ENCODE peak calls at places on chromosomes 12 and 14, in four cellular contexts. L, Z, K and E are unnamed samples.

GRCh38 chr14:96260341-96260821 is 4.4 kb downstream of the BDKRB1 start:
- DNase-seq in L (no peak), Z (no peak), K (no peak), E (no peak)

GRCh38 chr14:84806627-84807026 is 723.3 kb upstream of the FLRT2 start:
- DNase-seq in L (no peak), Z (no peak), K (no peak), E (no peak)

GRCh38 chr14:35400707-35401421 is 3.7 kb downstream of the NFKBIA start:
- DNase-seq in L (no peak), Z (no peak), K (no peak), E (no peak)

GRCh38 chr14:37411079-37411735 is 183.8 kb downstream of the FOXA1 start:
- DNase-seq in L (no peak), Z (peak), K (no peak), E (no peak)

GRCh38 chr12:4610481-4610880 is 38.4 kb downstream of the AKAP3 start:
- DNase-seq in L (no peak), Z (no peak), K (no peak), E (no peak)

GRCh38 chr14:97074456-97074855 is 277.3 kb downstream of the VRK1 start:
- DNase-seq in L (no peak), Z (no peak), K (no peak), E (no peak)

GRCh38 chr14:22489247-22489551 is 99.8 kb downstream of the DAD1 start:
- DNase-seq in L (no peak), Z (no peak), K (no peak), E (no peak)

GRCh38 chr12:100267603-100268281 is 765 bp downstream of the SCYL2 start:
- DNase-seq in L (no peak), Z (no peak), K (no peak), E (no peak)

GRCh38 chr12:114744696-114745095 is 60.7 kb upstream of the TBX3 start:
- DNase-seq in L (no peak), Z (no peak), K (no peak), E (no peak)

GRCh38 chr14:76595266-76595665 is 166.0 kb upstream of the VASH1 start:
- DNase-seq in L (no peak), Z (no peak), K (no peak), E (no peak)